ENCODE peak calls at places on chromosomes 4 and X, in five cellular contexts. A is MM.1S, H is IMR-90, X is foreskin keratinocyte, Y is AG04450. F is an unnamed sample.

GRCh38 chr4:13892739-13893105 is 265.2 kb upstream of the BOD1L1 start:
- DNase-seq in A (no peak), H (peak; percentile 65), X (no peak), Y (no peak), F (no peak)

GRCh38 chr4:111213520-111213919 is 590.6 kb upstream of the PITX2 start:
- DNase-seq in A (no peak), H (no peak), X (no peak), Y (no peak), F (no peak)

GRCh38 chr4:87073187-87073569 is 138.4 kb downstream of the AFF1 start:
- DNase-seq in A (no peak), H (no peak), X (no peak), Y (no peak), F (no peak)

GRCh38 chrX:118257781-118258180 is 88.1 kb upstream of the WDR44 start:
- DNase-seq in A (no peak), H (no peak), X (no peak), Y (no peak), F (no peak)

GRCh38 chr4:139050436-139050835 is 34.9 kb downstream of the NOCT start:
- DNase-seq in A (no peak), H (peak; percentile 57), X (no peak), Y (no peak), F (no peak)

GRCh38 chr4:10697071-10697470 is 12.5 kb upstream of the CLNK start:
- DNase-seq in A (no peak), H (no peak), X (no peak), Y (no peak), F (no peak)

GRCh38 chrX:47563801-47564315 is 2.9 kb downstream of the ARAF start:
- DNase-seq in A (no peak), H (peak; percentile 76), X (no peak), Y (no peak), F (no peak)

GRCh38 chr4:15368906-15369305 is 58.9 kb upstream of the C1QTNF7 start:
- DNase-seq in A (no peak), H (peak; percentile 55), X (no peak), Y (peak; percentile 20), F (no peak)

GRCh38 chrX:155544886-155545285 is 67.9 kb downstream of the TMLHE start:
- DNase-seq in A (no peak), H (no peak), X (no peak), Y (no peak), F (no peak)

GRCh38 chr4:73770917-73771316 is 30.5 kb downstream of the CXCL8 start:
- DNase-seq in A (peak; percentile 62), H (no peak), X (no peak), Y (no peak), F (no peak)

GRCh38 chrX:53280703-53281320 is 572 bp downstream of the IQSEC2 start:
- DNase-seq in A (no peak), H (peak; percentile 35), X (no peak), Y (no peak), F (no peak)

GRCh38 chr4:150135134-150135773 is 57.0 kb downstream of the DCLK2 start:
- DNase-seq in A (peak; percentile 43), H (peak; percentile 52), X (no peak), Y (no peak), F (no peak)

GRCh38 chr4:15232725-15233597 is 194.9 kb upstream of the C1QTNF7 start:
- DNase-seq in A (peak; percentile 72), H (peak; percentile 83), X (peak; percentile 60), Y (peak; percentile 45), F (no peak)

GRCh38 chr4:187227907-187228699 is 504.4 kb upstream of the FAT1 start:
- DNase-seq in A (no peak), H (peak; percentile 40), X (peak; percentile 60), Y (no peak), F (no peak)

GRCh38 chr4:91058345-91058744 is 931.2 kb downstream of the CCSER1 start:
- DNase-seq in A (no peak), H (peak; percentile 0), X (peak; percentile 89), Y (no peak), F (no peak)

GRCh38 chr4:152776352-152776751 is 3.2 kb downstream of the TIGD4 start:
- DNase-seq in A (no peak), H (peak; percentile 18), X (no peak), Y (no peak), F (no peak)

GRCh38 chrX:9677098-9677739 is 88.4 kb downstream of the GPR143 start:
- DNase-seq in A (peak; percentile 80), H (peak; percentile 64), X (peak; percentile 26), Y (no peak), F (no peak)

DNA sequence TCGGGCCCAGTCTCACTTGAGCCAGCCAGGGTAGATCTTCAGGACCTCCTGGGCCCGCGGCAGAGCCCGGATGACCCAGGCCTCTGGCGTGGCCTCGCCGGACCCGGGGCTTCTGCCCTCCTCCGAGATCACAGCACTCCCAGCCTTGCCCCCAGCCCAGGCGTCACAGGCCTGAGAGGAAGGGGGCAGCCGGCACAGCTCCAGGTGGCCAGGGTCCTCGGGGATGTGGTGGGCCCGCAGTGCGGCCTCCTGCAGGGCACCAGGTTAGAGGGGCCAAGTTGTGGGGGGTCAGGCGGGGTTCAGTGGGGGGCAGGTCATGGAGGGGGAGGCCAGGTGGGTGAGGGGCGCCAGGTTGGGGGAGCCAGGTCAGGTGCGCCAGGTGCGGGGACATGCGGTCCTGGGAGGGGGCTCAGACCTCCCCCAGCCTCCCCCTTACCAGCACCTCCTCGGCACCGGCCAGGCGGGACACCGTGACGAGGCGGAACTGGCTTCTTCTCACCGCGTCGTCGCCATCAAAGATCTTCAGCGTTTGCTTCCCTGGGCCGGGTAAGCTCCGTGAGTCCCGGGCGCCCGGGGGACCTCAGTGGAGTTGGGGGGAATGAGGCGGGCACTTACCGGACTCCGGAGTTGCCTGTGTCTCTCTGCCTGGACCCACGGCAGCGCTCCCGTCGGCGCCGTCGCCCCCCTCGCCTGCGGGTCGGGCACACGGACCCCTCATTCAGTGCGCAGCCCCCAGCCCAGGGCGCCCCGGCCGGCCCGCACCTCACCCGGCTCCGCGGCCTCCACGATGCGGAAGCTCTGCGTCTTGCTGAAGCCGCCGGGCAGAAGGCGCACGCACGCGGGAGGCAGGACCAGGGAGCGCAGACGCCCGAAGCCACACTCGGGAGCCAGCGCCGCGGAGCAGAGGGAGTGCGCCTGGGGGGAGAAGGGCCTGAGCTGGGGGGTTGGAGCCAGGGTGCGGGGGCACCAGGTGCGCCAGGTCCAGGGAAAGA is 6.0 kb downstream of the DGKQ start:
- DNase-seq in A (no peak), H (no peak), X (no peak), Y (no peak), F (no peak)
- H3K27me3 ChIP-seq in A (no peaks in the 10 kb centered on the region), H (no peaks in the 10 kb centered on the region), X (peaks cover 6% of the 10 kb centered on the region), Y (no peaks in the 10 kb centered on the region), F (no peaks in the 10 kb centered on the region)

DNA sequence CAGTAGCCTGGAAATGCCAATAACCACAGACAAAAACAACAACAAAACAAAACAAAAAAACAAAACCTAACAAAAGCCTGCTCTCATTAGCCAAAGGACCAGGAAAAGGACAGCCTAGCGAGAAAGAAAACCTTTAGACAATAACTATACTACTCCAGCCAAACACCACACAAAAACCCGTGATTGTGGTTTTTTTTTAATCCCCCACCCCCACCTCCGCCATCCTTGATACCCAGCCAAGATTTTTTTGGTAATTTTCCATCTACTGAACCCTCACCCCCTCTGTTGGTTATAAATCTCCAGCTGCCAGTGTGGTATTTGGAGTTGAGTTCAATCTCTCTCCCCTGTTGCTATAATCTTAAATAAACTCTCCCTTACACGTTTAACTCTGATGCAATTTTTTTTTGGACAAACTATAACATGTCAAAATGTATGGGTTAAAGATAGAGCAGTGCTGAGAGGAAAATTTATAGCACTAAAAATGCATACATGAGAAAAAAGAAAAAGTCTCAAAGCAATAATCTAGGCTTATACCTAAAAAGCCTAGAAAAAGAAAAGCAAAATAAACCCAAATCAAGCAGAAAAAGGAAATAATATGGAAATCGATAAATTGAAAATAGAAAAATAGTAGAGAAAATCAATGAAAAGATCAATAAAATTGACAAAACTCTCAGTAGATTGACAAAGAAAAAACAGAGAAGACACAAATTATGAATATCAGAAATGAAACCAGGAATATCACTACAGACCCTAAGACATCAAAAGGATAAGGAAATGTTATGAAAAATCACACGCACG is 83.7 kb downstream of the NAT8L start:
- DNase-seq in A (no peak), H (no peak), X (no peak), Y (no peak), F (no peak)
- H3K27me3 ChIP-seq in A (no peaks in the 10 kb centered on the region), H (peaks cover 4% of the 10 kb centered on the region), X (peaks cover 7% of the 10 kb centered on the region), Y (peaks cover 4% of the 10 kb centered on the region), F (no peaks in the 10 kb centered on the region)

GRCh38 chr4:4870493-4871266 is 11.2 kb downstream of the MSX1 start:
- DNase-seq in A (no peak), H (no peak), X (no peak), Y (no peak), F (no peak)
- H3K27me3 ChIP-seq in A (peaks cover 68% of the 10 kb centered on the region), H (peaks cover 98% of the 10 kb centered on the region), X (peaks cover 100% of the 10 kb centered on the region), Y (peaks cover 94% of the 10 kb centered on the region), F (peaks cover 21% of the 10 kb centered on the region)

GRCh38 chrX:17743913-17744312 is 6.6 kb downstream of the SCML1 start:
- DNase-seq in A (no peak), H (peak; percentile 20), X (no peak), Y (no peak), F (no peak)
- H3K27me3 ChIP-seq in A (no peaks in the 10 kb centered on the region), H (no peaks in the 10 kb centered on the region), X (no peaks in the 10 kb centered on the region), Y (no peaks in the 10 kb centered on the region), F (no peaks in the 10 kb centered on the region)

DNA sequence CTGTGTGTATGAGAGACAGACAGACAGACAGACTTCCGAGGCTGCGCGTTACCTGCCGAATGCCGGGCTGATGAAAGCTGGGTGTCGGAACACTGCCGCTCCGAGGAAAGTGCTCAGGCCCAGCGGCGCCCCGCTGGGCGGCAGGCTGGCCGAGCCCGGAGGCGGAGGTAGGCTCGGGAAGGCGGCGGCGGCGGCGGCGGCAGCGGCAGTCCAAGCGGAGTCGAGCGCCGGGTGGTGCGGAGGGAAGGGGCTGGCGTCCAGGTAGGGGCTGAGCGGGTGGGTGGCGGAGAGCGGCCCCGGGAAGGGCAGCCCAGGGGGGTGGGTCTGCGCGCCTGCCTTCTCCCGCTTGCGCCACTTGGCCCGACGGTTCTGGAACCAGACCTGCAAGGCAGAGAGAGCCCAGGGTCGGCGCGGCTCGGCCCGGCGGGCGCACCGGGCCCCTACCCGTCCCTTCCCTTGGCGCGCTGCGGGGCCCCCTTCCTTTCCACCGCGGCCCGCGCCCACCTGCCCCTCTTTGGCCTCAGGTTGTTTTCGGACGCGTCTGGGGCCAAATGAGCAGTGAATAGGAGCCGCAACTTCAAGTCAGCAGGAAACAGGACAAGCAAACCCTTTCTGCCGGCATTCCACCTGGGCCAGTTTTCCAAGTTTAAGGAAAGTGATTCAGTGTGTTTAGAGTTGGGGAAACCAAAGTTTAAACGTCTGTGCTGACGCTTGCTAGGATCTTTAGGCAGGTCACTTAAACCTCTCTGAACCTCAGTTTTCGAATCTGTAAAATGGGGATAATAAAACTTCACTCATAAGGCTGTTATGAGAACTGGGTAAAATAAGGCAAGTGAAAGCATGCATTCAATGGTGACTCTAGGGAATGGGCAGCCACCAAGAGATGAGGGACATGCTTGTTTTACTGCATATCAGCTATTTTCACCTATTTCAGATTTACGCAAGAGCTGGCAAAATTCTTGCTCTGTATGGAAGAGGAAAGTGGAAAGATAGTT is 8.4 kb downstream of the ARX start:
- DNase-seq in A (no peak), H (no peak), X (no peak), Y (no peak), F (no peak)
- H3K27me3 ChIP-seq in A (peaks cover 16% of the 10 kb centered on the region), H (peaks cover 89% of the 10 kb centered on the region), X (peaks cover 97% of the 10 kb centered on the region), Y (peaks cover 81% of the 10 kb centered on the region), F (peaks cover 13% of the 10 kb centered on the region)

GRCh38 chr4:105563352-105563751 is 10.9 kb downstream of the ARHGEF38 start:
- DNase-seq in A (no peak), H (no peak), X (no peak), Y (no peak), F (no peak)
- H3K27me3 ChIP-seq in A (no peaks in the 10 kb centered on the region), H (no peaks in the 10 kb centered on the region), X (no peaks in the 10 kb centered on the region), Y (no peaks in the 10 kb centered on the region), F (no peaks in the 10 kb centered on the region)

F was measured in ascending aorta.